ENCODE peak calls at places on chromosome 1, in six cellular contexts. Q, M, E, A, G and B are unnamed samples.

GRCh38 chr1:95117207-95118018 is at the start of gene TLCD4:
- DNase-seq in A (peak; percentile 78), Q (peak; percentile 85), M (peak; percentile 91), E (peak; percentile 88), G (peak; percentile 43), B (peak; percentile 42)

GRCh38 chr1:43068911-43069310 is 103.2 kb downstream of the EBNA1BP2 start:
- DNase-seq in A (no peak), Q (no peak), G (no peak), M (no peak), E (no peak), B (no peak)

GRCh38 chr1:242524571-242525359 is at the start of gene PLD5:
- DNase-seq in A (no peak), G (peak; percentile 15), M (peak; percentile 81), Q (peak; percentile 9), E (peak; percentile 73), B (peak; percentile 27)

GRCh38 chr1:66397192-66397591 is 136.8 kb upstream of the SGIP1 start:
- DNase-seq in M (no peak), A (no peak), Q (no peak), E (no peak), G (no peak), B (no peak)

GRCh38 chr1:54705153-54705552 is 10.5 kb upstream of the TTC4 start:
- DNase-seq in Q (no peak), A (no peak), E (no peak), M (peak; percentile 58), G (no peak), B (no peak)

GRCh38 chr1:115764541-115764940 is 4.0 kb downstream of the CASQ2 start:
- DNase-seq in A (no peak), E (peak; percentile 67), M (peak; percentile 74), Q (peak; percentile 74), G (no peak), B (no peak)

GRCh38 chr1:115791816-115792215 is 23.3 kb upstream of the CASQ2 start:
- DNase-seq in E (no peak), A (no peak), M (no peak), G (no peak), Q (no peak), B (no peak)

GRCh38 chr1:232463226-232463625 is 166.7 kb downstream of the SIPA1L2 start:
- DNase-seq in G (no peak), M (no peak), Q (no peak), E (no peak), A (no peak), B (no peak)

GRCh38 chr1:91124989-91125417 is 103.2 kb upstream of the ZNF644 start:
- DNase-seq in Q (no peak), G (no peak), M (no peak), E (no peak), A (no peak), B (no peak)

GRCh38 chr1:63435136-63435535 is 67.7 kb downstream of the ALG6 start:
- DNase-seq in G (no peak), A (no peak), Q (no peak), M (no peak), E (no peak), B (no peak)

GRCh38 chr1:203038891-203039608 is 12.8 kb downstream of the PPFIA4 start:
- DNase-seq in M (peak; percentile 93), Q (peak; percentile 81), E (peak; percentile 93), G (peak; percentile 43), A (peak; percentile 85), B (peak; percentile 60)

GRCh38 chr1:247008406-247008799 is 546 bp upstream of the ZNF695 start:
- DNase-seq in G (no peak), A (no peak), E (no peak), M (no peak), Q (no peak), B (no peak)

GRCh38 chr1:94358630-94359599 is 59.3 kb upstream of the ABCD3 start:
- DNase-seq in G (no peak), A (no peak), M (no peak), E (no peak), Q (no peak), B (no peak)

GRCh38 chr1:112938188-112938587 is 17.8 kb downstream of the SLC16A1 start:
- DNase-seq in E (no peak), M (no peak), A (no peak), Q (no peak), G (no peak), B (no peak)

GRCh38 chr1:107677674-107678073 is 287.3 kb downstream of the VAV3 start:
- DNase-seq in E (no peak), A (no peak), G (no peak), Q (no peak), M (no peak), B (no peak)

GRCh38 chr1:167617100-167617949 is 12.7 kb upstream of the RCSD1 start:
- DNase-seq in E (peak; percentile 61), G (peak; percentile 62), M (peak; percentile 79), Q (peak; percentile 10), A (peak; percentile 74), B (no peak)

GRCh38 chr1:245701631-245702030 is 546.8 kb downstream of the KIF26B start:
- DNase-seq in Q (no peak), E (no peak), M (no peak), A (no peak), G (no peak), B (no peak)

GRCh38 chr1:21319447-21320407 is 29.5 kb upstream of the ECE1 start:
- DNase-seq in Q (peak; percentile 89), E (no peak), M (no peak), G (no peak), A (peak; percentile 79), B (no peak)
- TF ChIP-seq CTCF in Q (peak; percentile 13), E (no peak), M (peak; percentile 51), G (no peak), A (no peak), B (no peak)

DNA sequence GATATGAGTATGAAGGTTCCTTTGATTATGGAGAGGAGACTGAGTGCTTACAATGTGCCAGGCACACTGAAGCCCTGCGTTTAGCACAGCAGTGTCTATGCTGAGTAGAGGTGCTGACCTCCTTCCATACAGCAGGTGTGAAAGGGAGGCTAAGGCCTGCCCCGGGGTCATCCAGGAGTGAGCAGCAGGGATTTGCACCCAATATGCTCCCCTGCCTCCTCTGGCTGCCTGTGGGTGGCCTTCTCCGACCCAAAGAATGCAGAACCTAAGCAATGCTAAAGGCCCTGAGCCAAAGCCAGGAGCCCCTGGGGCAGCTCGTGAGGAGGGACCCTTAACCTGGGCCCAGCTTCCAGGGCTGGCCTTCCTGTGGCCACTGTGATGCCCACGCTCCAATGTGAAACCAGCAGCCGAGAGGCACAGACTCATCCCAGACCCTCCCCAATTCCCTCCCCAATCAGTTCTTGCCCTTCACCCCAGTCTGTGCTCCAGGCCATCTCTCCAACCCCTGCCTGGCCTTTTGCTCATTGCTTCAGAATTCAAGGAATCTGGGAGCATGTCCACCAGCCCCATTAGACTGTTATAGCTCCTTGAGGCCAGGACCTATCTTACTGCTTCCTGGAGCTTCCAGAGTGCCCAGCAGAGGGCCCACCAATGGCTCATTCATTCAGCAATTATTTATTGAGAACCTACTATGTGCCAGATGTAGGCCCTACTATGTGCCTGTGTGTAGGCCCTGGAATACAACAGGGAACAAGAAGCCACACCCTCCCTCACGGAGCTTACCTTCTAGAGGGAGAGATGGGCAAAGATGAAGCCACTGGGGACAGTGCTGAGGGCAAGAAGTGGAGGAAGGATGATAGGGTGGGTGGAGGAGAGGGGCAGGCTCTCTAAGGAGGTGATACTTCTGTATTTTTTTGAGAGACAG is 53.3 kb downstream of the TAS1R2 start:
- DNase-seq in G (no peak), M (no peak), Q (no peak), A (no peak), E (no peak), B (no peak)
- TF ChIP-seq CTCF in G (no peak), M (peak; percentile 36), Q (no peak), A (no peak), E (no peak), B (no peak)

GRCh38 chr1:3531928-3532327 is 77.5 kb downstream of the ARHGEF16 start:
- DNase-seq in M (peak; percentile 59), G (no peak), A (no peak), E (no peak), Q (peak; percentile 37), B (no peak)

GRCh38 chr1:3529099-3529729 is 74.7 kb downstream of the ARHGEF16 start:
- DNase-seq in G (no peak), A (no peak), E (no peak), M (no peak), Q (peak; percentile 91), B (no peak)

GRCh38 chr1:3527774-3528173 is 73.3 kb downstream of the ARHGEF16 start:
- DNase-seq in Q (no peak), G (no peak), M (no peak), E (no peak), A (no peak), B (no peak)

GRCh38 chr1:3530931-3531818 is 76.7 kb downstream of the ARHGEF16 start:
- DNase-seq in M (peak; percentile 97), Q (peak; percentile 89), G (peak; percentile 63), A (peak; percentile 85), E (peak; percentile 94), B (peak; percentile 74)

DNA sequence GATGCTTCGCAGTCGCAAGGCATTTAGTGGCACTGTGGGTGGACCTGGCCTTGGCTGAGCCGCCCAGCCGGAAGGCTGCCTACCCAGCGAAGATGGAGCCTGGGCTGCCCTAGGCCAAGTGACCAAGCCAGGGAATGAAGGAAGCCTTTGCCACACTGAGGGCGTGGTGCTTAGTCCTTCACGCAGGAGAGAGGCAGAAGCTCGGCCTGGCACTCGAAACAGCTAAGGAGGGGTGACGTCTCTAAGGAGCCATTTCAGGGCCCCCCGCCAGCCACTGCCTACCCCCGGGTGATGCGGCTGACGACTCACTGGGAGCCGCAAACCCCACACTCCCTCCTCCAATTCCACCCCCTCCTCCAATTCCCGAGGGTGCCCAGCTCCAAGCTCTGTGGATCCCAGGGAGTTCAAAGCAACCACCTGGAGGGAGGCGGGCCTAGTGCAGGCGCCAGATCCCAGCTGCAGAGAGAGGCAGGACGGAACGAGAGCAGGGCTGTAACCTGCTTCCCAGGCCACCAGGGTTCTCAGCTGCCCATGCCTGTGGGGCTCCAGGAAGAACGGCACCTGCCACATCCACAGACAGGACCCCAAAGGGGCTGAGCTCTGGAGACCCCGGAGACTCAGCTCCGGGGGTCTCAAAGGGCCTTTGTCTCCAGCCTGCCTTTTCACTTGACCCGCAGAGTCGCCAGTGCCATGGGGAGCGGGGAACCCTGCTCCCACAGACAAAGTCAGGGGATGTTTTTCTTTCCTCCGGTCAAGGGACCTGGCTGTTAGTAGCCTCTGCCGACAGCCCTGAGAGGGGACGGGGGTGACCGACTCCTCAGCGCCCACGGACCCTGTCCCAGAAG is 75.8 kb downstream of the ARHGEF16 start:
- DNase-seq in G (no peak), A (no peak), M (peak; percentile 77), Q (peak; percentile 56), E (peak; percentile 68), B (no peak)
- TF ChIP-seq CTCF in G (no peak), A (no peak), M (peak; percentile 59), Q (peak; percentile 30), E (no peak), B (no peak)

DNA sequence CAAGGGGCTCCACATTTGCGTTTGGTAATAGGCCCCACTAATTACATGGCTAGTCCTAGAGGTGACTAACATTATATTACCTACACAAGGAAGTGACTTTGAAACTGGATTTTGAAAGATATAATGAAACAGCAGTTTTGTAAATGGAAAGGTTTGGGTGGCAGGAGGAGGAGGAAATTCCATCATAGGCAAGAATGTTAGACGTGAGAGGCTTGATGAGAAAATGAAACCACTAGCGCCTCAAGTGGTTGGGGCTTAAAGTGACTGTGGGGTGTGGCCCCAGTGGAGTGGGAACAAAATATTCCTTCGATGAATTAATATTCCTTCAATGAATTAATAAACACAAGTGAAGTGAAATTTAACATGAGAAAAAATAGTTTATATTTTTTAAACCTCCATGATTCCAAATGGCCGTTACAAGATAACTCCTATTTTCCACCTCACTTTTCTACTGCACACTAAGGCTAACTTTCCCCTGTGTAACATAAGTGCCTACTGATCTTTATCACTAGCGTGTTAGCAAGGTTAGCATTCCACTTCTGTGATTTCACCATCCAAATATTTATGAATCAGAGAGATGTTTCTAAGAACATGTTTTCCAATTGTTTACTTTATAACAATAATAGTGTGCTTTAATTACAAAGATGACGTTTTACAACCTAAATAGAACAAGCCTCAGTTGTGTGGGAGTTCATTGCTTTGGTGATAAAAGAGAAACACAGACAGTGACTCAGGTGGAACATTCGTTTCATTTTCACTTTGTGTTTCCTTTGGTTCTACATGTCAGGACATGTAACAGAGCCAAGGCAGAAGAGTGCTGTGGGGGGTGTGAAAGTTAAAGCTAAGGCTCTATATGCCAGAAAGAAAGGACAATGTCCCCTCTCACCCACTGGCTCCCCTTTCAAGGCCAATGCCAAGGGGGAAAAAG is 12.5 kb upstream of the ATF3 start:
- DNase-seq in M (peak; percentile 71), Q (peak; percentile 34), G (no peak), A (no peak), E (peak; percentile 69), B (no peak)
- TF ChIP-seq CTCF in M (peak; percentile 81), Q (peak; percentile 50), G (no peak), A (no peak), E (peak; percentile 72), B (peak; percentile 68)